ENCODE peak calls at places on chromosomes 4 and X, in six cellular contexts. One of them, this sample, is unnamed.

GRCh38 chrX:123580871-123581270 is 152.0 kb downstream of the THOC2 start:
- DNase-seq in nucleus accumbens: no peak
- DNase-seq in CD4-positive, alpha-beta T cell: no peak
- DNase-seq in C1 segment of cervical spinal cord: no peak
- DNase-seq in uterus: no peak
- DNase-seq in CD4-positive, alpha-beta memory T cell: no peak
- DNase-seq in this sample: no peak

GRCh38 chr4:1718095-1718850 is 2.9 kb downstream of the TMEM129 start:
- DNase-seq in nucleus accumbens: no peak
- DNase-seq in CD4-positive, alpha-beta T cell: no peak
- DNase-seq in C1 segment of cervical spinal cord: no peak
- DNase-seq in uterus: no peak
- DNase-seq in CD4-positive, alpha-beta memory T cell: no peak
- DNase-seq in this sample: peak

GRCh38 chrX:155334486-155335316 is at the start of gene CLIC2:
- DNase-seq in nucleus accumbens: no peak
- DNase-seq in CD4-positive, alpha-beta T cell: no peak
- DNase-seq in C1 segment of cervical spinal cord: no peak
- DNase-seq in uterus: peak
- DNase-seq in CD4-positive, alpha-beta memory T cell: no peak
- DNase-seq in this sample: peak

GRCh38 chr4:89307446-89308160 is at the start of gene GPRIN3:
- DNase-seq in nucleus accumbens: peak
- DNase-seq in CD4-positive, alpha-beta T cell: peak
- DNase-seq in C1 segment of cervical spinal cord: peak
- DNase-seq in uterus: peak
- DNase-seq in CD4-positive, alpha-beta memory T cell: peak
- DNase-seq in this sample: peak

GRCh38 chr4:129218897-129219296 is 122.9 kb downstream of the C4orf33 start:
- DNase-seq in nucleus accumbens: no peak
- DNase-seq in CD4-positive, alpha-beta T cell: no peak
- DNase-seq in C1 segment of cervical spinal cord: no peak
- DNase-seq in uterus: no peak
- DNase-seq in CD4-positive, alpha-beta memory T cell: no peak
- DNase-seq in this sample: no peak

GRCh38 chr4:125961626-125962025 is 646.9 kb downstream of the FAT4 start:
- DNase-seq in nucleus accumbens: no peak
- DNase-seq in CD4-positive, alpha-beta T cell: no peak
- DNase-seq in C1 segment of cervical spinal cord: no peak
- DNase-seq in uterus: no peak
- DNase-seq in CD4-positive, alpha-beta memory T cell: no peak
- DNase-seq in this sample: no peak

GRCh38 chr4:109213056-109213455 is 89.4 kb downstream of the COL25A1 start:
- DNase-seq in nucleus accumbens: no peak
- DNase-seq in CD4-positive, alpha-beta T cell: no peak
- DNase-seq in C1 segment of cervical spinal cord: no peak
- DNase-seq in uterus: no peak
- DNase-seq in CD4-positive, alpha-beta memory T cell: no peak
- DNase-seq in this sample: no peak

GRCh38 chr4:3226944-3227343 is 22.0 kb upstream of the MSANTD1 start:
- DNase-seq in nucleus accumbens: no peak
- DNase-seq in CD4-positive, alpha-beta T cell: no peak
- DNase-seq in C1 segment of cervical spinal cord: no peak
- DNase-seq in uterus: no peak
- DNase-seq in CD4-positive, alpha-beta memory T cell: no peak
- DNase-seq in this sample: no peak

GRCh38 chr4:7861440-7861881 is 78.2 kb downstream of the AFAP1 start:
- DNase-seq in nucleus accumbens: no peak
- DNase-seq in CD4-positive, alpha-beta T cell: no peak
- DNase-seq in C1 segment of cervical spinal cord: no peak
- DNase-seq in uterus: no peak
- DNase-seq in CD4-positive, alpha-beta memory T cell: no peak
- DNase-seq in this sample: no peak

GRCh38 chrX:152220612-152221011 is 82.2 kb upstream of the MAGEA10 start:
- DNase-seq in nucleus accumbens: no peak
- DNase-seq in CD4-positive, alpha-beta T cell: no peak
- DNase-seq in C1 segment of cervical spinal cord: no peak
- DNase-seq in uterus: no peak
- DNase-seq in CD4-positive, alpha-beta memory T cell: no peak
- DNase-seq in this sample: no peak

GRCh38 chr4:19961092-19961491 is 290.6 kb upstream of the SLIT2 start:
- DNase-seq in nucleus accumbens: no peak
- DNase-seq in CD4-positive, alpha-beta T cell: no peak
- DNase-seq in C1 segment of cervical spinal cord: no peak
- DNase-seq in uterus: no peak
- DNase-seq in CD4-positive, alpha-beta memory T cell: no peak
- DNase-seq in this sample: no peak

GRCh38 chr4:109979932-109980717 is 67.4 kb downstream of the EGF start:
- DNase-seq in nucleus accumbens: no peak
- DNase-seq in CD4-positive, alpha-beta T cell: no peak
- DNase-seq in C1 segment of cervical spinal cord: no peak
- DNase-seq in uterus: no peak
- DNase-seq in CD4-positive, alpha-beta memory T cell: no peak
- DNase-seq in this sample: no peak

GRCh38 chrX:111010151-111010550 is 85.8 kb upstream of the PAK3 start:
- DNase-seq in nucleus accumbens: no peak
- DNase-seq in CD4-positive, alpha-beta T cell: no peak
- DNase-seq in C1 segment of cervical spinal cord: no peak
- DNase-seq in uterus: no peak
- DNase-seq in CD4-positive, alpha-beta memory T cell: no peak
- DNase-seq in this sample: no peak

GRCh38 chr4:35520059-35520458 is 724.3 kb downstream of the ARAP2 start:
- DNase-seq in nucleus accumbens: no peak
- DNase-seq in CD4-positive, alpha-beta T cell: no peak
- DNase-seq in C1 segment of cervical spinal cord: no peak
- DNase-seq in uterus: no peak
- DNase-seq in CD4-positive, alpha-beta memory T cell: no peak
- DNase-seq in this sample: no peak

GRCh38 chr4:155376387-155377268 is at the start of gene MAP9:
- DNase-seq in nucleus accumbens: peak
- DNase-seq in CD4-positive, alpha-beta T cell: peak
- DNase-seq in C1 segment of cervical spinal cord: peak
- DNase-seq in uterus: peak
- DNase-seq in CD4-positive, alpha-beta memory T cell: peak
- DNase-seq in this sample: peak

GRCh38 chr4:140099993-140100392 is 54.0 kb downstream of the MAML3 start:
- DNase-seq in nucleus accumbens: peak
- DNase-seq in CD4-positive, alpha-beta T cell: no peak
- DNase-seq in C1 segment of cervical spinal cord: no peak
- DNase-seq in uterus: no peak
- DNase-seq in CD4-positive, alpha-beta memory T cell: no peak
- DNase-seq in this sample: no peak

GRCh38 chr4:146943691-146944375 is 1.8 kb downstream of the TTC29 start:
- DNase-seq in nucleus accumbens: no peak
- DNase-seq in CD4-positive, alpha-beta T cell: no peak
- DNase-seq in C1 segment of cervical spinal cord: no peak
- DNase-seq in uterus: no peak
- DNase-seq in CD4-positive, alpha-beta memory T cell: no peak
- DNase-seq in this sample: no peak

GRCh38 chrX:126237524-126237923 is 71.4 kb upstream of the DCAF12L2 start:
- DNase-seq in nucleus accumbens: no peak
- DNase-seq in CD4-positive, alpha-beta T cell: no peak
- DNase-seq in C1 segment of cervical spinal cord: no peak
- DNase-seq in uterus: no peak
- DNase-seq in CD4-positive, alpha-beta memory T cell: no peak
- DNase-seq in this sample: no peak

GRCh38 chr4:4950891-4951290 is 68.4 kb downstream of the CYTL1 start:
- DNase-seq in nucleus accumbens: peak
- DNase-seq in CD4-positive, alpha-beta T cell: no peak
- DNase-seq in C1 segment of cervical spinal cord: peak
- DNase-seq in uterus: no peak
- DNase-seq in CD4-positive, alpha-beta memory T cell: no peak
- DNase-seq in this sample: no peak

GRCh38 chrX:151680805-151681204 is 14.5 kb upstream of the PRRG3 start:
- DNase-seq in nucleus accumbens: peak
- DNase-seq in CD4-positive, alpha-beta T cell: peak
- DNase-seq in C1 segment of cervical spinal cord: no peak
- DNase-seq in uterus: no peak
- DNase-seq in CD4-positive, alpha-beta memory T cell: peak
- DNase-seq in this sample: no peak

GRCh38 chr4:180060159-180060889 is 2182.9 kb upstream of the TENM3 start:
- DNase-seq in nucleus accumbens: no peak
- DNase-seq in CD4-positive, alpha-beta T cell: no peak
- DNase-seq in C1 segment of cervical spinal cord: no peak
- DNase-seq in uterus: no peak
- DNase-seq in CD4-positive, alpha-beta memory T cell: no peak
- DNase-seq in this sample: no peak

GRCh38 chrX:77962068-77962902 is 7.2 kb downstream of the PGAM4 start:
- DNase-seq in nucleus accumbens: no peak
- DNase-seq in CD4-positive, alpha-beta T cell: peak
- DNase-seq in C1 segment of cervical spinal cord: no peak
- DNase-seq in uterus: no peak
- DNase-seq in CD4-positive, alpha-beta memory T cell: peak
- DNase-seq in this sample: no peak

GRCh38 chr4:95984081-95984480 is 144.2 kb downstream of the PDHA2 start:
- DNase-seq in nucleus accumbens: no peak
- DNase-seq in CD4-positive, alpha-beta T cell: no peak
- DNase-seq in C1 segment of cervical spinal cord: no peak
- DNase-seq in uterus: no peak
- DNase-seq in CD4-positive, alpha-beta memory T cell: no peak
- DNase-seq in this sample: no peak

GRCh38 chrX:41412261-41413167 is 34.6 kb upstream of the NYX start:
- DNase-seq in nucleus accumbens: no peak
- DNase-seq in CD4-positive, alpha-beta T cell: no peak
- DNase-seq in C1 segment of cervical spinal cord: no peak
- DNase-seq in uterus: no peak
- DNase-seq in CD4-positive, alpha-beta memory T cell: no peak
- DNase-seq in this sample: no peak

GRCh38 chr4:3293410-3294391 is 880 bp downstream of the RGS12 start:
- DNase-seq in nucleus accumbens: no peak
- DNase-seq in CD4-positive, alpha-beta T cell: no peak
- DNase-seq in C1 segment of cervical spinal cord: no peak
- DNase-seq in uterus: no peak
- DNase-seq in CD4-positive, alpha-beta memory T cell: no peak
- DNase-seq in this sample: no peak

GRCh38 chr4:3083732-3084131 is 9.3 kb downstream of the HTT start:
- DNase-seq in nucleus accumbens: no peak
- DNase-seq in CD4-positive, alpha-beta T cell: no peak
- DNase-seq in C1 segment of cervical spinal cord: no peak
- DNase-seq in uterus: no peak
- DNase-seq in CD4-positive, alpha-beta memory T cell: no peak
- DNase-seq in this sample: no peak

GRCh38 chr4:188297873-188298272 is 158.6 kb downstream of the TRIML1 start:
- DNase-seq in nucleus accumbens: no peak
- DNase-seq in CD4-positive, alpha-beta T cell: no peak
- DNase-seq in C1 segment of cervical spinal cord: no peak
- DNase-seq in uterus: no peak
- DNase-seq in CD4-positive, alpha-beta memory T cell: no peak
- DNase-seq in this sample: no peak

GRCh38 chr4:86972997-86973396 is 38.2 kb downstream of the AFF1 start:
- DNase-seq in nucleus accumbens: no peak
- DNase-seq in CD4-positive, alpha-beta T cell: no peak
- DNase-seq in C1 segment of cervical spinal cord: no peak
- DNase-seq in uterus: no peak
- DNase-seq in CD4-positive, alpha-beta memory T cell: no peak
- DNase-seq in this sample: no peak

GRCh38 chrX:37986893-37987292 is 19.5 kb upstream of the SYTL5 start:
- DNase-seq in nucleus accumbens: no peak
- DNase-seq in CD4-positive, alpha-beta T cell: no peak
- DNase-seq in C1 segment of cervical spinal cord: no peak
- DNase-seq in uterus: no peak
- DNase-seq in CD4-positive, alpha-beta memory T cell: no peak
- DNase-seq in this sample: no peak